ENCODE peak calls at places on chromosomes 12 and 14, in seven cellular contexts. I is GM04504, Z is Right ventricle myocardium inferior, S is NCI-H1092, H is lower leg skin, L is Caki2, O is glomerular endothelial cell. J is an unnamed sample.

GRCh38 chr12:41277019-41277770 is 89.1 kb downstream of the PDZRN4 start:
- DNase-seq in I (peak), Z (no peak), S (peak), H (no peak), L (peak), O (peak), J (no peak)

GRCh38 chr12:39395866-39396265 is 47.1 kb downstream of the KIF21A start:
- DNase-seq in I (no peak), Z (no peak), S (no peak), H (no peak), L (no peak), O (no peak), J (no peak)

GRCh38 chr12:117439531-117440001 is 78.1 kb upstream of the NOS1 start:
- DNase-seq in I (no peak), Z (no peak), S (no peak), H (no peak), L (no peak), O (no peak), J (no peak)

GRCh38 chr12:50948798-50949197 is 3.5 kb upstream of the HIGD1C start:
- DNase-seq in I (no peak), Z (no peak), S (no peak), H (no peak), L (no peak), O (no peak), J (no peak)

GRCh38 chr12:127809236-127809635 is 457.7 kb upstream of the TMEM132C start:
- DNase-seq in I (peak), Z (no peak), S (no peak), H (no peak), L (peak), O (no peak), J (no peak)

GRCh38 chr14:102949801-102950451 is 27.5 kb downstream of the AMN start:
- DNase-seq in I (peak), Z (no peak), S (peak), H (no peak), L (no peak), O (no peak), J (no peak)

GRCh38 chr14:91899777-91900176 is 32.4 kb upstream of the TC2N start:
- DNase-seq in I (no peak), Z (no peak), S (no peak), H (no peak), L (no peak), O (no peak), J (no peak)

GRCh38 chr14:105528197-105528858 is 1.9 kb downstream of the TMEM121 start:
- DNase-seq in I (peak), Z (peak), S (peak), H (peak), L (peak), O (no peak), J (peak)

GRCh38 chr14:85444685-85445084 is 85.3 kb upstream of the FLRT2 start:
- DNase-seq in I (no peak), Z (no peak), S (peak), H (no peak), L (peak), O (no peak), J (no peak)

GRCh38 chr12:6069452-6070093 is 54.9 kb downstream of the VWF start:
- DNase-seq in I (peak), Z (no peak), S (no peak), H (peak), L (peak), O (no peak), J (no peak)

GRCh38 chr14:69325086-69325485 is 65.1 kb downstream of the GALNT16 start:
- DNase-seq in I (no peak), Z (no peak), S (no peak), H (no peak), L (no peak), O (no peak), J (no peak)

GRCh38 chr12:123903301-123904065 is 69.1 kb downstream of the CCDC92 start:
- DNase-seq in I (no peak), Z (no peak), S (no peak), H (no peak), L (no peak), O (no peak), J (no peak)

GRCh38 chr12:52205584-52206308 is 13.9 kb upstream of the KRT80 start:
- DNase-seq in I (no peak), Z (no peak), S (no peak), H (no peak), L (no peak), O (no peak), J (no peak)

GRCh38 chr12:96514328-96514727 is 25.0 kb downstream of the CFAP54 start:
- DNase-seq in I (no peak), Z (no peak), S (no peak), H (no peak), L (peak), O (no peak), J (no peak)

GRCh38 chr14:69553221-69553620 is 21.4 kb downstream of the CCDC177 start:
- DNase-seq in I (peak), Z (no peak), S (no peak), H (no peak), L (peak), O (no peak), J (no peak)

GRCh38 chr12:108861878-108862587 is 4.7 kb upstream of the SSH1 start:
- DNase-seq in I (no peak), Z (no peak), S (no peak), H (no peak), L (no peak), O (no peak), J (no peak)

GRCh38 chr14:55389330-55389729 is 22.3 kb downstream of the ATG14 start:
- DNase-seq in I (peak), Z (no peak), S (no peak), H (no peak), L (peak), O (no peak), J (no peak)

GRCh38 chr14:102275866-102276265 is 29.1 kb downstream of the MOK start:
- DNase-seq in I (no peak), Z (no peak), S (no peak), H (no peak), L (no peak), O (no peak), J (no peak)

GRCh38 chr12:109987615-109988014 is 8.6 kb downstream of the GIT2 start:
- DNase-seq in I (peak), Z (no peak), S (no peak), H (no peak), L (no peak), O (no peak), J (no peak)

GRCh38 chr12:57235728-57236131 is 6.2 kb downstream of the SHMT2 start:
- DNase-seq in I (no peak), Z (no peak), S (no peak), H (no peak), L (no peak), O (no peak), J (no peak)

GRCh38 chr14:77083082-77083481 is 15.0 kb upstream of the CIPC start:
- DNase-seq in I (no peak), Z (no peak), S (no peak), H (no peak), L (no peak), O (no peak), J (no peak)

GRCh38 chr12:31265722-31266121 is 60.2 kb downstream of the SINHCAF start:
- DNase-seq in I (no peak), Z (no peak), S (no peak), H (no peak), L (no peak), O (no peak), J (no peak)

GRCh38 chr12:78385541-78385940 is 479.0 kb upstream of the SYT1 start:
- DNase-seq in I (no peak), Z (no peak), S (no peak), H (no peak), L (no peak), O (no peak), J (no peak)

GRCh38 chr12:131102991-131103609 is 149.4 kb downstream of the ADGRD1 start:
- DNase-seq in I (no peak), Z (peak), S (no peak), H (no peak), L (no peak), O (no peak), J (no peak)

GRCh38 chr14:99572173-99572999 is 31.6 kb downstream of the CCDC85C start:
- DNase-seq in I (no peak), Z (no peak), S (no peak), H (no peak), L (no peak), O (no peak), J (no peak)

GRCh38 chr12:92942905-92943304 is 13.8 kb upstream of the EEA1 start:
- DNase-seq in I (peak), Z (no peak), S (no peak), H (no peak), L (no peak), O (no peak), J (no peak)

J was measured in central memory CD4-positive, alpha-beta T cell.